ENCODE peak calls at places on chromosomes 3 and 15, in eight cellular contexts. N is dorsolateral prefrontal cortex; A is stomach; H is cardiac muscle cell; F is colonic mucosa; M is right atrium auricular region; Z is CD8-positive, alpha-beta memory T cell; C is Peyer's patch. G is an unnamed sample.
A peak's percentile ranks its signal among the peaks of the same experiment; 100 is the strongest.

GRCh38 chr15:71974211-71974610 is 143.7 kb downstream of the MYO9A start:
- DNase-seq in N (no peak), A (no peak), H (no peak), F (no peak), M (no peak), Z (no peak), C (no peak), G (no peak)

GRCh38 chr3:45647148-45647619 is 42.0 kb upstream of the SACM1L start:
- DNase-seq in N (no peak), A (no peak), H (peak; percentile 91), F (peak; percentile 53), M (no peak), Z (no peak), C (no peak), G (no peak)

GRCh38 chr15:97504031-97504430 is 456.5 kb upstream of the ARRDC4 start:
- DNase-seq in N (no peak), A (no peak), H (peak; percentile 88), F (no peak), M (no peak), Z (no peak), C (no peak), G (no peak)

GRCh38 chr3:126136428-126137220 is 43.8 kb downstream of the ALDH1L1 start:
- DNase-seq in N (no peak), A (peak; percentile 15), H (no peak), F (peak; percentile 9), M (no peak), Z (no peak), C (no peak), G (no peak)

GRCh38 chr3:73086071-73086494 is 24.6 kb downstream of the EBLN2 start:
- DNase-seq in N (no peak), A (peak; percentile 48), H (peak; percentile 59), F (peak; percentile 46), M (no peak), Z (peak; percentile 45), C (no peak), G (peak; percentile 39)

GRCh38 chr3:61631108-61631769 is 69.9 kb downstream of the PTPRG start:
- DNase-seq in N (no peak), A (no peak), H (no peak), F (no peak), M (no peak), Z (no peak), C (no peak), G (no peak)

GRCh38 chr15:83285979-83286553 is 1.6 kb upstream of the BNC1 start:
- DNase-seq in N (no peak), A (no peak), H (peak; percentile 74), F (no peak), M (no peak), Z (no peak), C (no peak), G (no peak)

GRCh38 chr15:57861805-57862586 is 155.5 kb downstream of the POLR2M start:
- DNase-seq in N (no peak), A (no peak), H (peak; percentile 75), F (no peak), M (no peak), Z (no peak), C (no peak), G (no peak)

GRCh38 chr3:14831916-14832430 is 13.2 kb downstream of the FGD5 start:
- DNase-seq in N (no peak), A (no peak), H (no peak), F (no peak), M (no peak), Z (no peak), C (no peak), G (no peak)

GRCh38 chr15:24848050-24848449 is 106.7 kb upstream of the SNRPN start:
- DNase-seq in N (peak; percentile 39), A (no peak), H (peak; percentile 47), F (no peak), M (no peak), Z (no peak), C (no peak), G (no peak)

GRCh38 chr3:173725507-173725906 is 328.0 kb downstream of the NLGN1 start:
- DNase-seq in N (no peak), A (no peak), H (no peak), F (no peak), M (no peak), Z (no peak), C (no peak), G (no peak)

GRCh38 chr3:159882367-159882766 is 106.3 kb upstream of the IL12A start:
- DNase-seq in N (no peak), A (no peak), H (no peak), F (no peak), M (no peak), Z (no peak), C (no peak), G (no peak)

GRCh38 chr3:141482250-141482937 is 4.4 kb upstream of the RASA2 start:
- DNase-seq in N (no peak), A (no peak), H (peak; percentile 83), F (no peak), M (no peak), Z (no peak), C (no peak), G (no peak)

GRCh38 chr3:100603449-100603848 is 6.0 kb upstream of the ADGRG7 start:
- DNase-seq in N (no peak), A (no peak), H (peak; percentile 48), F (no peak), M (no peak), Z (no peak), C (no peak), G (no peak)
- H3K4me3 ChIP-seq in N (peak overlapping the region; percentile 32), A (no peak overlapping the region), H (peak overlapping the region; percentile 6), F (no peak overlapping the region), M (no peak overlapping the region), Z (peak overlapping the region; percentile 30), C (peak overlapping the region; percentile 8), G (no peak overlapping the region)

DNA sequence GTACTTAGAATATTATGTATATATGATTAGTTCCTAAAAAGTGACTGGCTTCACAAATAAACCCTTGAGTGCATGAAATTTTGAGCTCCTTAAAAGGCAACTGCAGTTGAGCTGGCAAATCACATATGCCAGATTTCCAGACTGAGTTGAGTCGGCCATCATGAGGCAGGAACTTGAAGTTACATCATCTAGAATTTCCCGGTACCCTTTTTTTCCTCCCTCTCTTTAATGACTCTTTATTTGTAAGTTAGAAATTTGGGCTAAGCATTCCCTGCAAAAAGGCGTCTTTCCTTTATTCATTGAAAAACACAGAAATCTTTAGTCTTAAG is 162.6 kb downstream of the FNDC3B start:
- DNase-seq in N (no peak), A (no peak), H (peak; percentile 93), F (no peak), M (no peak), Z (no peak), C (no peak), G (no peak)
- H3K27ac ChIP-seq in N (no peak overlapping the region), A (peak overlapping the region; percentile 79), H (no peak overlapping the region), F (peak overlapping the region; percentile 8), M (peak overlapping the region; percentile 79), Z (no peak overlapping the region), C (peak overlapping the region; percentile 36), G (no peak overlapping the region)

DNA sequence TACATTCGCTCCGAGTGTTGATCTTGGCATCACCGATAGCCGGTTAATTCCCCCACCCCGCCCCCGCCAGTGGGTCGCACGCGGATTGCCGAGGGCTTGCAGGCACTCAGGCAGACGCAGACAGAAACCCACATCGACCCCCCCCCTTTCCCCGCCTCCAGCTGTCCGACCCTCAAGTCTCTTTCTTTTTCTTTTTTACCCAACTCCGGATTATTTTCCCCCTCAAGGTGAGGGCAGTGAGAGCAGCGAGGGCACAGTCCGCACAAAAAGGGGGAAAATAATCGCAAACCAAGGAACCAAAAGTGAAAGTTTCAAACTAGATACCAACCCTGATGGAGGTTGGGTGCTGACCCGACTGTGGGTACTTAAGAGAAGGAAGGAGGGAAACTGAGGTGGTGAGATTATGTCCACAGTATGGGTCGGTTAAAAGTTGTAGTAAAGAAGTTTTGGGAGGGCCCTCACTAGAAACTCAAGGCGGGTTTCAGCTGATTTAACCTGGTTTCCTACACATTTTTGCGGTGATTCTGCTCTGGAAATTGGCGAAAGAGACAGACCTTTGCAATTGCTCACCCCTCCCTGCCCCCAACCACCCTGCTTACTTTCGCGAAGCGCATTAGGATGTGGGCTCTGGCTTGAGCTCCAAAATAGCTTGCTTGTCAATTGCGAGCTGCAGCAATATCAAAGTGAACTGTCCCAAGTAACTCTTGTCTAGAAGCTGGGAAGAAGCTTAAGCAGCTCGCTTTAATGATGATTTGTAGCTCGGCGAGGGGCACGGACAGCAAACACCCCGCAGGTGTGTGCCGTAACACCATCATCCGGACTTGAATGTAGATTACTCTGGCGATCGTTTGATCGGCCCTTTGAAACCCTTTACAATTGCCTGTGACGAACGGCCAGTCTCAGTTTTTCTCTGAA is 15.7 kb downstream of the SOX2 start:
- DNase-seq in N (no peak), A (peak; percentile 40), H (no peak), F (no peak), M (no peak), Z (no peak), C (no peak), G (no peak)
- H3K27me3 ChIP-seq in N (peaks cover 70% of the 10 kb centered on the region), A (peaks cover 65% of the 10 kb centered on the region), H (peaks cover 95% of the 10 kb centered on the region), F (peaks cover 81% of the 10 kb centered on the region), M (peaks cover 51% of the 10 kb centered on the region), Z (peaks cover 69% of the 10 kb centered on the region), C (no peaks in the 10 kb centered on the region), G (peaks cover 55% of the 10 kb centered on the region)

DNA sequence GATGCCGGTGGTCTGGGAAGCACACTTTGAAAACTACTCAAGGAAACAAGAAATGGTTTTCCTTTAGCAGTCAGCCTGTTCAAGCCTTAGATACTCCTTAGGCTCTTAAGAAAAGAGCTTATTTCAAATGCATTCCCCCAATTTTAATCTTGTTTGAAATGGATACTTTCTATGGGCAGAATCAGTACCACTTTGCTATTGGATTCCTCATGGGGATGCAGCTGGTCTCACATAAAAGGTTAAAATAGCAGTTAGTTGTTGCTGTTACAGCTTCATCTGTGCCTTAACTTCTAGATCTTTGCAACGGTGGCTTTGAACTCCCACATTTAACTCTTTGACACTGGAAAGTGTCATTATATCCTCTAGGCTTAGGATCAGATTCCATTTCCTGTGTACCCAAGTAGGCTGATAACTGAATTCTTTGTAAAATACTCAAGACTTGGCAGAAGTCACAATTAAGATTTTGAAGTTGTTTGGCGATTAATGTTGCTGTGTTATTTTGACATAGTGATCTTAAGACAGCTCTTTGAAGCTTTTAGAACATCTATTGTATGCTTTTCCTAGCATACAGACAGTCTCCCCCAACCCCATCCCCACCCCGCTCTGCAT is 2.2 kb downstream of the THBS1 start:
- DNase-seq in N (no peak), A (no peak), H (peak; percentile 43), F (no peak), M (no peak), Z (no peak), C (no peak), G (no peak)
- H3K4me3 ChIP-seq in N (peak overlapping the region; percentile 61), A (peak overlapping the region; percentile 76), H (peak overlapping the region; percentile 2), F (peak overlapping the region; percentile 62), M (peak overlapping the region; percentile 57), Z (no peak overlapping the region), C (peak overlapping the region; percentile 79), G (no peak overlapping the region)

GRCh38 chr3:31848921-31849320 is 132.1 kb downstream of the OSBPL10 start:
- DNase-seq in N (no peak), A (no peak), H (no peak), F (no peak), M (no peak), Z (no peak), C (no peak), G (no peak)
- H3K27ac ChIP-seq in N (no peak overlapping the region), A (no peak overlapping the region), H (no peak overlapping the region), F (no peak overlapping the region), M (no peak overlapping the region), Z (no peak overlapping the region), C (no peak overlapping the region), G (no peak overlapping the region)

GRCh38 chr3:24573576-24573975 is 78.9 kb upstream of the THRB start:
- DNase-seq in N (no peak), A (no peak), H (no peak), F (no peak), M (no peak), Z (no peak), C (no peak), G (no peak)
- H3K27me3 ChIP-seq in N (no peaks in the 10 kb centered on the region), A (no peaks in the 10 kb centered on the region), H (no peaks in the 10 kb centered on the region), F (no peaks in the 10 kb centered on the region), M (no peaks in the 10 kb centered on the region), Z (no peaks in the 10 kb centered on the region), C (no peaks in the 10 kb centered on the region), G (no peaks in the 10 kb centered on the region)

G was measured in CD4-positive, alpha-beta memory T cell.